ENCODE peak calls at places on chromosomes 12 and 14, in four cellular contexts. B, G, T and K are unnamed samples.

GRCh38 chr12:31849090-31849687 is 110.0 kb upstream of the RESF1 start:
- DNase-seq in G (no peak), B (peak), T (no peak), K (peak)

GRCh38 chr12:41486718-41487117 is 298.6 kb downstream of the PDZRN4 start:
- DNase-seq in T (no peak), B (peak), G (no peak), K (peak)

GRCh38 chr14:68146812-68147211 is 327.2 kb downstream of the RAD51B start:
- DNase-seq in G (peak), B (peak), T (no peak), K (peak)

GRCh38 chr14:61528591-61529021 is 166.7 kb upstream of the HIF1A start:
- DNase-seq in B (peak), G (peak), T (no peak), K (peak)

GRCh38 chr12:42609605-42610004 is 20.1 kb upstream of the PRICKLE1 start:
- DNase-seq in B (peak), G (no peak), T (no peak), K (peak)

GRCh38 chr12:124297856-124298255 is 3.0 kb downstream of the RFLNA start:
- DNase-seq in G (no peak), B (no peak), T (no peak), K (no peak)

GRCh38 chr12:95173392-95174251 is 43.6 kb downstream of the FGD6 start:
- DNase-seq in T (peak), G (peak), B (peak), K (peak)

GRCh38 chr12:127911289-127911688 is 355.7 kb upstream of the TMEM132C start:
- DNase-seq in G (no peak), B (no peak), T (no peak), K (no peak)

GRCh38 chr14:77043984-77044485 is 15.5 kb upstream of the IRF2BPL start:
- DNase-seq in G (no peak), B (no peak), T (no peak), K (no peak)

GRCh38 chr14:51394391-51394790 is 154.3 kb downstream of the TMX1 start:
- DNase-seq in G (peak), T (no peak), B (no peak), K (peak)

GRCh38 chr12:15899282-15899870 is 11.8 kb upstream of the DERA start:
- DNase-seq in G (peak), B (no peak), T (no peak), K (peak)

GRCh38 chr14:31029016-31029970 is 3.1 kb upstream of the STRN3 start:
- DNase-seq in B (no peak), G (peak), T (no peak), K (no peak)
- TF ChIP-seq CTCF in B (no peak), G (no peak), T (no peak), K (no peak)

DNA sequence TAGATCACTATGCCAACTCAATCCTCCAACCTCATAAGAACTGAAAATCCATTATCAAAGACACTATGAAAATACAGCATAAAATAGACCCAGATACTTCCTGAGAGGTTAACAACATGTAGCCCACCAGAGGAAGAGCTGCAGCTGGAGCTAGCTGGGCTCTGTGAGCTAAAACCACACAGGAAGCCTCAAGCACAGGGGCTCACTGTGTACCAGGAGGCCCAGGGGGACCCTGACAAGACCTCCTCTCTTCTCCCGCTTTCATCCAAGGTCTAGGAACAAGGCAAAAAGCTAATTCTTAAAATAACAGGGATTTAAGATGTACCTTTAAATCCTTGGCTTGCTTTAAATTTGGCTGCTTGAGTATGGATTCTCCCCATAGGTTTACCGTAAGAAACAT is 53.6 kb downstream of the EIF2S3B start:
- DNase-seq in B (no peak), G (no peak), T (no peak), K (no peak)
- H3K4me3 ChIP-seq in B (no peak), G (no peak), T (no peak), K (no peak)

GRCh38 chr12:107619831-107620230 is 65.8 kb upstream of the PWP1 start:
- DNase-seq in G (no peak), T (no peak), B (no peak), K (no peak)

GRCh38 chr12:107624493-107624892 is 61.1 kb upstream of the PWP1 start:
- DNase-seq in T (no peak), B (no peak), G (no peak), K (no peak)

GRCh38 chr12:107616941-107617340 is 68.7 kb upstream of the PWP1 start:
- DNase-seq in B (no peak), G (no peak), T (no peak), K (no peak)

GRCh38 chr12:107618106-107618505 is 67.5 kb upstream of the PWP1 start:
- DNase-seq in B (no peak), G (no peak), T (no peak), K (no peak)

GRCh38 chr12:107622005-107622404 is 63.6 kb upstream of the PWP1 start:
- DNase-seq in G (peak), T (no peak), B (peak), K (peak)
- TF ChIP-seq CTCF in G (peak), T (peak), B (peak), K (peak)

GRCh38 chr12:54286042-54286931 is 5.8 kb downstream of the HNRNPA1 start:
- DNase-seq in B (no peak), T (no peak), G (peak), K (no peak)
- H3K4me3 ChIP-seq in B (no peak), T (no peak), G (no peak), K (no peak)

GRCh38 chr12:109302770-109303169 is 6.3 kb downstream of the FOXN4 start:
- DNase-seq in G (no peak), B (no peak), T (no peak), K (no peak)

GRCh38 chr12:109301643-109302176 is 7.4 kb downstream of the FOXN4 start:
- DNase-seq in B (no peak), T (no peak), G (no peak), K (no peak)

GRCh38 chr12:109299849-109300248 is 9.2 kb downstream of the FOXN4 start:
- DNase-seq in B (no peak), T (no peak), G (no peak), K (no peak)

GRCh38 chr12:109304485-109304884 is 4.6 kb downstream of the FOXN4 start:
- DNase-seq in G (no peak), B (no peak), T (no peak), K (no peak)

DNA sequence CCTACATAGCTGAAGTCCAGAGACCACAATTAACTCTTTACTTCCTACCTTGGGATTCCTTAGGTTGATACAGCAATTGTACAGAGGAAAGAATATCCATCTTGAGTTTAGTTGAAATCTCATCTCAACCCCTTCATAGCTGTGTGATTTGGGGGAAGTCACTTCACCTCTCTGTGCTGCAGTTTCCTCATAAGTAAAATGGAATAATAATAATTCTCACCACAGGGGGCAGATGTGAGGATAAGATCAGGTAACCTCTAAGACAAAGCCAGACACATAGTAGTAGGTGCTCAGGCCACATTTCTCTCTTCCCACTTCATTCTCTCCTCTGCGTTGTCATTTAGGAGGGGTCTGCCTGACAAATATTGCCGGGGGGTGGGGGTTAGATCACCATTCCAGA is 6.7 kb downstream of the FOXN4 start:
- DNase-seq in T (no peak), G (no peak), B (no peak), K (no peak)
- TF ChIP-seq CTCF in T (no peak), G (no peak), B (peak), K (no peak)

DNA sequence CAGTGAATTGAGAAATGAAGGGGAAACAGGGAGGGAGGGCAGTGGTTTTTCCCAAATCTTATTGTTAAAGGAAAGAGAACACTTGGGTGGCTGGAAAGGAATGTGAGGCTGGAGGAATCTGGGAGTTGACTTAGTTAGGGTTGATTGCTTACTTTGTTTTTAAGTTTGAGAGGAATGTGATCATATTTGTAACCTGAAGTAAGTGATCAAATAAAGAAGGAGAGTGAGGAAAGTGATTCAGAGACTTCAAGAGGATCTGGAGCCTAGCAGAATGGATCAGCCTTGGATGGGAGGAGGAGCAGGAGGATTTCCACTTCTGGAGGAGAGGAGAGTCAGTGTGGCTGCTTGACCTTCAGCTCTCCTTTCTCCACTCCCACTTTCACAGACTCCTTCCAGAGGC is 6.0 kb upstream of the LRP6 start:
- DNase-seq in T (no peak), G (peak), B (no peak), K (no peak)
- H3K4me3 ChIP-seq in T (no peak), G (no peak), B (no peak), K (no peak)

GRCh38 chr14:92009604-92010003 is 30.3 kb downstream of the TRIP11 start:
- DNase-seq in B (no peak), T (no peak), G (no peak), K (no peak)

GRCh38 chr14:92014014-92014413 is 25.8 kb downstream of the TRIP11 start:
- DNase-seq in T (no peak), G (no peak), B (no peak), K (no peak)

GRCh38 chr14:92010644-92011043 is 29.2 kb downstream of the TRIP11 start:
- DNase-seq in T (no peak), G (no peak), B (no peak), K (no peak)

GRCh38 chr14:92012121-92012748 is 27.6 kb downstream of the TRIP11 start:
- DNase-seq in T (no peak), B (no peak), G (no peak), K (no peak)
- TF ChIP-seq CTCF in T (no peak), B (no peak), G (no peak), K (no peak)